ENCODE peak calls at places on chromosomes 4 and X, in six cellular contexts. W, X, Q, Z, F and E are unnamed samples.

GRCh38 chr4:3706565-3707422 is 59.4 kb upstream of the ADRA2C start:
- DNase-seq in F (no peak), W (peak), Q (no peak), X (no peak), Z (peak), E (no peak)

GRCh38 chr4:123811763-123812390 is 415.3 kb downstream of the SPRY1 start:
- DNase-seq in Z (no peak), F (no peak), X (no peak), Q (no peak), W (peak), E (no peak)

GRCh38 chrX:38804481-38805293 is 3.4 kb downstream of the MID1IP1 start:
- DNase-seq in X (peak), W (peak), F (peak), Q (peak), Z (peak), E (peak)

GRCh38 chrX:44012484-44013096 is 39.4 kb upstream of the NDP start:
- DNase-seq in F (peak), Z (peak), W (peak), Q (peak), X (no peak), E (peak)

GRCh38 chrX:54043084-54043483 is 1.2 kb downstream of the PHF8 start:
- DNase-seq in F (no peak), Z (no peak), Q (no peak), W (no peak), X (no peak), E (no peak)

GRCh38 chr4:105548483-105548882 is 3.9 kb upstream of the ARHGEF38 start:
- DNase-seq in Q (no peak), X (no peak), W (no peak), F (peak), Z (no peak), E (no peak)

GRCh38 chr4:190020790-190021717 is 6.0 kb downstream of the FRG2 start:
- DNase-seq in Q (peak), F (peak), X (no peak), W (peak), Z (no peak), E (peak)

GRCh38 chrX:52979568-52979967 is 21.2 kb upstream of the FAM156A start:
- DNase-seq in F (no peak), Q (no peak), X (no peak), Z (peak), W (no peak), E (peak)

GRCh38 chr4:140250989-140251552 is 97.1 kb upstream of the MAML3 start:
- DNase-seq in F (no peak), X (no peak), Z (no peak), Q (no peak), W (no peak), E (no peak)

GRCh38 chrX:12971282-12972003 is 3.5 kb upstream of the TMSB4X start:
- DNase-seq in F (no peak), W (no peak), Z (peak), X (no peak), Q (no peak), E (no peak)

GRCh38 chr4:6269651-6270511 is at the start of gene WFS1:
- DNase-seq in F (peak), Z (peak), W (peak), Q (peak), X (peak), E (peak)

GRCh38 chr4:125420499-125420898 is 105.7 kb downstream of the FAT4 start:
- DNase-seq in W (no peak), Z (no peak), F (no peak), Q (no peak), X (no peak), E (no peak)

GRCh38 chrX:21305799-21306336 is 68.3 kb upstream of the CNKSR2 start:
- DNase-seq in X (no peak), F (no peak), Z (no peak), W (no peak), Q (no peak), E (no peak)
- TF ChIP-seq CTCF in X (no peak), F (no peak), Z (no peak), W (no peak), Q (no peak), E (no peak)

GRCh38 chr4:42399393-42399792 is 2.1 kb downstream of the SHISA3 start:
- DNase-seq in Q (no peak), W (no peak), X (no peak), Z (no peak), F (no peak), E (no peak)
- H3K4me3 ChIP-seq in Q (no peak), W (peak), X (no peak), Z (no peak), F (no peak), E (peak)

GRCh38 chr4:148154769-148155168 is 287.4 kb downstream of the NR3C2 start:
- DNase-seq in W (no peak), X (no peak), Z (no peak), Q (no peak), F (no peak), E (no peak)

GRCh38 chr4:148151797-148152196 is 290.4 kb downstream of the NR3C2 start:
- DNase-seq in X (no peak), Q (no peak), W (no peak), Z (no peak), F (no peak), E (no peak)

GRCh38 chr4:148152868-148153630 is 289.2 kb downstream of the NR3C2 start:
- DNase-seq in Q (no peak), W (no peak), Z (no peak), F (no peak), X (no peak), E (peak)
- TF ChIP-seq CTCF in Q (no peak), W (no peak), Z (no peak), F (no peak), X (no peak), E (peak)

GRCh38 chrX:137547291-137547690 is 18.6 kb upstream of the ZIC3 start:
- DNase-seq in F (no peak), W (no peak), X (no peak), Z (no peak), Q (no peak), E (no peak)

GRCh38 chrX:137549073-137549472 is 16.9 kb upstream of the ZIC3 start:
- DNase-seq in Q (no peak), F (no peak), X (no peak), W (no peak), Z (no peak), E (no peak)

GRCh38 chrX:137548261-137548660 is 17.7 kb upstream of the ZIC3 start:
- DNase-seq in Q (no peak), X (no peak), Z (no peak), W (no peak), F (no peak), E (no peak)

GRCh38 chrX:137549846-137550534 is 15.9 kb upstream of the ZIC3 start:
- DNase-seq in Q (no peak), F (no peak), X (no peak), Z (no peak), W (no peak), E (no peak)

GRCh38 chrX:137550561-137551305 is 15.2 kb upstream of the ZIC3 start:
- DNase-seq in Q (no peak), F (no peak), X (no peak), Z (no peak), W (no peak), E (no peak)
- H3K4me3 ChIP-seq in Q (no peak), F (no peak), X (no peak), Z (peak), W (peak), E (no peak)